ENCODE peak calls at places on chromosomes 4 and X, in five cellular contexts. D, X, G, F and M are unnamed samples.

GRCh38 chr4:57612279-57612678 is 502.1 kb upstream of the IGFBP7 start:
- DNase-seq in X (no peak), F (no peak), D (no peak), G (no peak), M (no peak)

GRCh38 chr4:66636321-66636720 is 909.0 kb downstream of the CENPC start:
- DNase-seq in F (no peak), G (no peak), D (no peak), X (no peak), M (no peak)

GRCh38 chr4:153759407-153760226 is at the start of gene RNF175:
- DNase-seq in D (no peak), X (no peak), F (no peak), G (no peak), M (peak; percentile 87)

GRCh38 chr4:128355301-128355700 is 67.7 kb upstream of the PGRMC2 start:
- DNase-seq in F (no peak), X (no peak), D (no peak), G (peak; percentile 41), M (no peak)

GRCh38 chrX:9308426-9308825 is 156.4 kb upstream of the TBL1X start:
- DNase-seq in D (no peak), G (no peak), F (no peak), X (no peak), M (no peak)

GRCh38 chr4:107689912-107690587 is 30.0 kb downstream of the PAPSS1 start:
- DNase-seq in F (no peak), G (peak; percentile 67), D (peak; percentile 69), X (peak; percentile 41), M (no peak)

GRCh38 chr4:164748375-164748774 is 5.6 kb upstream of the SMIM31 start:
- DNase-seq in F (no peak), G (peak; percentile 20), X (peak; percentile 6), D (peak; percentile 14), M (peak; percentile 57)

GRCh38 chrX:17629519-17629918 is 107.8 kb upstream of the SCML1 start:
- DNase-seq in X (no peak), G (no peak), F (no peak), D (no peak), M (no peak)

GRCh38 chrX:8447367-8447766 is 17.3 kb upstream of the VCX3B start:
- DNase-seq in G (no peak), X (no peak), F (no peak), D (no peak), M (no peak)

GRCh38 chr4:41204400-41204978 is 9.9 kb downstream of the APBB2 start:
- DNase-seq in X (peak; percentile 67), F (no peak), D (peak; percentile 68), G (peak; percentile 80), M (no peak)

GRCh38 chrX:134236690-134237362 is at the start of gene CCDC160:
- DNase-seq in D (peak; percentile 6), F (peak; percentile 4), G (peak; percentile 29), X (no peak), M (peak; percentile 79)

GRCh38 chr4:36189511-36190226 is 54.6 kb downstream of the ARAP2 start:
- DNase-seq in F (no peak), X (no peak), D (no peak), G (no peak), M (no peak)

GRCh38 chr4:26377352-26378311 is 56.8 kb downstream of the RBPJ start:
- DNase-seq in X (no peak), G (no peak), D (no peak), F (no peak), M (no peak)

GRCh38 chr4:47469951-47470350 is 6.4 kb upstream of the COMMD8 start:
- DNase-seq in G (no peak), D (no peak), X (peak; percentile 37), F (no peak), M (no peak)

GRCh38 chrX:24392709-24393108 is 32.3 kb downstream of the SUPT20HL1 start:
- DNase-seq in X (no peak), F (no peak), D (no peak), G (no peak), M (no peak)

GRCh38 chrX:49187028-49187394 is 838 bp upstream of the PRICKLE3 start:
- DNase-seq in F (no peak), G (no peak), X (no peak), D (no peak), M (peak; percentile 48)

GRCh38 chr4:8402181-8402597 is 38.3 kb downstream of the ACOX3 start:
- DNase-seq in X (no peak), D (no peak), G (no peak), F (no peak), M (no peak)

GRCh38 chr4:143021384-143021783 is 163.3 kb upstream of the USP38 start:
- DNase-seq in G (no peak), X (no peak), F (no peak), D (no peak), M (no peak)

GRCh38 chr4:83569967-83570366 is 34.1 kb downstream of the GPAT3 start:
- DNase-seq in D (no peak), X (no peak), G (no peak), F (no peak), M (no peak)

GRCh38 chr4:54658321-54659093 is 750 bp downstream of the KIT start:
- DNase-seq in F (no peak), D (peak; percentile 10), G (peak; percentile 62), X (peak; percentile 70), M (peak; percentile 65)

GRCh38 chr4:87978656-87979055 is 3.1 kb downstream of the SPP1 start:
- DNase-seq in F (no peak), X (no peak), G (no peak), D (no peak), M (no peak)

GRCh38 chr4:9970399-9971011 is 50.8 kb downstream of the SLC2A9 start:
- DNase-seq in G (no peak), D (no peak), F (no peak), X (no peak), M (no peak)

GRCh38 chrX:144681501-144681900 is 565.8 kb upstream of the SPANXN1 start:
- DNase-seq in G (no peak), D (peak; percentile 40), F (no peak), X (no peak), M (no peak)

GRCh38 chr4:82601242-82602015 is 39.6 kb upstream of the TMEM150C start:
- DNase-seq in G (no peak), X (no peak), D (no peak), F (no peak), M (no peak)

GRCh38 chrX:29890646-29891200 is 324.6 kb upstream of the MAGEB2 start:
- DNase-seq in F (no peak), D (no peak), X (no peak), G (no peak), M (no peak)

GRCh38 chrX:153590961-153591956 is 7.7 kb downstream of the CCNQ start:
- DNase-seq in X (no peak), F (no peak), D (no peak), G (no peak), M (no peak)

GRCh38 chr4:75653845-75654503 is 19.2 kb downstream of the G3BP2 start:
- DNase-seq in F (no peak), G (peak; percentile 61), D (no peak), X (no peak), M (peak; percentile 74)

GRCh38 chrX:154366666-154367055 is 7.8 kb downstream of the FLNA start:
- DNase-seq in G (no peak), F (no peak), D (no peak), X (no peak), M (no peak)

GRCh38 chrX:19541196-19541595 is 25.9 kb upstream of the MAP3K15 start:
- DNase-seq in D (no peak), F (no peak), G (no peak), X (no peak), M (no peak)

GRCh38 chrX:111100191-111100590 is 4.2 kb downstream of the PAK3 start:
- DNase-seq in G (no peak), X (peak; percentile 48), F (peak; percentile 0), D (no peak), M (peak; percentile 73)

GRCh38 chr4:183106839-183107238 is 7.8 kb downstream of the WWC2 start:
- DNase-seq in D (no peak), G (no peak), X (no peak), F (no peak), M (peak; percentile 43)

GRCh38 chr4:108118505-108118904 is 50.2 kb downstream of the LEF1 start:
- DNase-seq in D (no peak), G (no peak), X (no peak), F (no peak), M (no peak)

GRCh38 chr4:137700072-137700471 is 167.8 kb upstream of the PCDH18 start:
- DNase-seq in F (no peak), X (peak; percentile 16), D (no peak), G (no peak), M (no peak)

GRCh38 chrX:45769919-45770582 is 569.4 kb upstream of the DIPK2B start:
- DNase-seq in D (no peak), G (peak; percentile 87), X (peak; percentile 48), F (no peak), M (no peak)

GRCh38 chrX:63275127-63275526 is 76.0 kb downstream of the SPIN4 start:
- DNase-seq in G (peak; percentile 27), X (peak; percentile 12), D (peak; percentile 0), F (no peak), M (peak; percentile 47)

GRCh38 chrX:114797494-114797893 is 213.6 kb downstream of the HTR2C start:
- DNase-seq in D (no peak), X (no peak), F (no peak), G (no peak), M (no peak)

GRCh38 chrX:28189011-28189410 is 207.8 kb upstream of the DCAF8L1 start:
- DNase-seq in G (peak; percentile 67), X (peak; percentile 8), D (peak; percentile 32), F (no peak), M (no peak)